ENCODE peak calls at places on chromosomes 12 and 14, in five cellular contexts. B is sigmoid colon, O is ascending aorta, S is GM23338, R is hepatocyte. J is an unnamed sample.

GRCh38 chr12:33663000-33663654 is 223.5 kb upstream of the SYT10 start:
- DNase-seq in B (no peak), O (no peak), S (peak), R (no peak), J (no peak)

GRCh38 chr12:96208801-96209534 is 14.8 kb downstream of the ELK3 start:
- DNase-seq in B (no peak), O (no peak), S (no peak), R (no peak), J (no peak)

GRCh38 chr14:102088012-102088792 is 1.4 kb upstream of the HSP90AA1 start:
- DNase-seq in B (peak), O (peak), S (peak), R (peak), J (peak)

GRCh38 chr12:52270541-52271070 is 3.8 kb upstream of the KRT86 start:
- DNase-seq in B (peak), O (no peak), S (no peak), R (no peak), J (no peak)

GRCh38 chr14:103072595-103073366 is 11.2 kb upstream of the LBHD2 start:
- DNase-seq in B (peak), O (no peak), S (no peak), R (peak), J (no peak)

GRCh38 chr14:49861581-49861922 is 9.0 kb upstream of the NEMF start:
- DNase-seq in B (peak), O (no peak), S (peak), R (peak), J (peak)

GRCh38 chr12:63882844-63883243 is 38.3 kb downstream of the SRGAP1 start:
- DNase-seq in B (no peak), O (no peak), S (peak), R (no peak), J (no peak)

GRCh38 chr14:71680733-71681387 is 251.4 kb upstream of the RGS6 start:
- DNase-seq in B (no peak), O (no peak), S (peak), R (no peak), J (no peak)

GRCh38 chr12:108234155-108234554 is 105.0 kb downstream of the CMKLR1 start:
- DNase-seq in B (no peak), O (no peak), S (no peak), R (no peak), J (no peak)
- TF ChIP-seq CTCF in B (no peak), O (peak), S (no peak), R (no peak), J (peak)

GRCh38 chr14:73710737-73711136 is 3.4 kb downstream of the PNMA1 start:
- DNase-seq in B (no peak), O (no peak), S (no peak), R (no peak), J (no peak)
- TF ChIP-seq CTCF in B (no peak), O (no peak), S (peak), R (no peak), J (no peak)

DNA sequence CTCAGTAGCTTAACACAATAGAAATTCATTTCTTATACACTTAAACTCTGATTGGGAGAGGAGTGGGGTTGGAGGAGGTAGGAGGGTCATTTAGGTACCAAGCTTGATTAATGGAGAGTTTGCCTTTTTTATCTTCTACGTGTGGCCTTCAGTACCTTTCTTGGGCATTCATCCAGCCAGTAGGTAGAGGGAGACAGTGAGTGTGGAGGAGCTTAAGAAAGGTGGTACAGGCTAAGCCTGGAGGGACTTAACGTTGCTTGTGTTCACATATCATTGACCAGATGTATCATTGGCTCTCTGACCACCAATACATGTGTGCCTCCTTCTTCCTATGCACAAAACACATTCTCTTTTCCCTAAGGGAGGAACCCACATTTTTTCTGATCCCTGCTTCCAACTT is 232.9 kb upstream of the CRY1 start:
- DNase-seq in B (no peak), O (no peak), S (no peak), R (no peak), J (no peak)
- TF ChIP-seq CTCF in B (no peak), O (no peak), S (peak), R (no peak), J (no peak)

DNA sequence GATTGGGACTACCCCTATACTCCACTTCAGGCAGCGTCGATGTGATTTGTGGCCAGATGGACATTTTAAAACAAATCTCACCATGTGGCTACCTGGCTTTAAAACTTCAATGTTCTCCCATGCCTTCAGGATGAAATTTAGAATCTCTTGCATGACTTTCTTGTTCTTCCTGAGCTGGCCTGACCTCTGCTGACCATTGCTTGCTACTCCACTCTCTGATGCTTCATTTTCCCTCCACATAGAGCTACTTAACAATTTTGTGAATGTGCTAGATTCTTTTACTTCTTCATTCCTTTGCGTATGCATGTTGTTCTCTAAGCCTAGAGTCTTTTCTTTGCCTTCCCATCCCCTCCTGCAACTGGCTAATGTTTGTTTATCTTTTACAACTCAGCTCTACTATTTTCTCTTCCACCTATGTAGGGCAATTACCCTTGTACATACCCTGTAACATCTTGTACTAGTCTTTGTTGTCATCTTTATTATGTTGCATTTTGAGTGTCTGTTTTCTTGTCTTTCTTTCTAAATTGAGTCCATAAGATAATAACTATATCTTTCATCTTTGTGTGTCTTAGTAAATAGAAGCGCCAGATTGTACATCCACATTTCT is 41.2 kb downstream of the YLPM1 start:
- DNase-seq in B (no peak), O (no peak), S (peak), R (peak), J (no peak)
- TF ChIP-seq CTCF in B (no peak), O (peak), S (peak), R (peak), J (peak)

J was measured in CD14-positive monocyte.